ENCODE peak calls at places on chromosomes 11 and 22, in nine cellular contexts. Y is transverse colon; R is fibroblast of lung; N is sigmoid colon; B is ovary; V is kidney; M is breast epithelium; L is psoas muscle; F is naive thymus-derived CD4-positive, alpha-beta T cell. C is an unnamed sample.

GRCh38 chr11:2791139-2791520 is 91.3 kb upstream of the KCNQ1OT1 start:
- DNase-seq in Y (peak; percentile 7), R (no peak), N (peak; percentile 52), B (peak; percentile 42), V (peak; percentile 78), M (no peak), L (peak; percentile 8), F (no peak), C (no peak)

GRCh38 chr11:73645972-73646631 is at the start of gene PLEKHB1:
- DNase-seq in Y (no peak), R (no peak), N (no peak), B (no peak), V (no peak), M (no peak), L (no peak), F (no peak), C (no peak)

GRCh38 chr22:38696606-38697005 is 4.1 kb downstream of the JOSD1 start:
- DNase-seq in Y (no peak), R (peak; percentile 83), N (no peak), B (no peak), V (no peak), M (no peak), L (no peak), F (no peak), C (peak; percentile 70)

GRCh38 chr11:36258730-36259360 is 30.4 kb downstream of the COMMD9 start:
- DNase-seq in Y (peak; percentile 32), R (peak; percentile 83), N (peak; percentile 72), B (peak; percentile 58), V (no peak), M (no peak), L (peak; percentile 49), F (no peak), C (peak; percentile 39)

GRCh38 chr22:19401483-19401882 is 30.1 kb downstream of the HIRA start:
- DNase-seq in Y (no peak), R (no peak), N (no peak), B (no peak), V (no peak), M (no peak), L (no peak), F (no peak), C (no peak)

GRCh38 chr22:17542452-17542851 is 20.8 kb upstream of the SLC25A18 start:
- DNase-seq in Y (no peak), R (no peak), N (no peak), B (no peak), V (no peak), M (no peak), L (no peak), F (no peak), C (no peak)

GRCh38 chr11:117548876-117549275 is 221.2 kb downstream of the CEP164 start:
- DNase-seq in Y (no peak), R (no peak), N (no peak), B (no peak), V (no peak), M (no peak), L (no peak), F (no peak), C (no peak)

GRCh38 chr11:101456812-101457211 is 127.0 kb downstream of the TRPC6 start:
- DNase-seq in Y (no peak), R (peak; percentile 64), N (no peak), B (no peak), V (no peak), M (no peak), L (no peak), F (no peak), C (peak; percentile 14)

GRCh38 chr11:11798586-11799438 is 43.0 kb upstream of the USP47 start:
- DNase-seq in Y (peak; percentile 88), R (peak; percentile 82), N (peak; percentile 92), B (peak; percentile 88), V (peak; percentile 89), M (peak; percentile 74), L (peak; percentile 84), F (peak; percentile 62), C (peak; percentile 89)

GRCh38 chr11:113730887-113731726 is 25.0 kb upstream of the TMPRSS5 start:
- DNase-seq in Y (peak; percentile 37), R (peak; percentile 63), N (no peak), B (no peak), V (no peak), M (no peak), L (peak; percentile 20), F (no peak), C (peak; percentile 63)

GRCh38 chr11:70456921-70457532 is 58.7 kb downstream of the CTTN start:
- DNase-seq in Y (no peak), R (peak; percentile 14), N (no peak), B (no peak), V (no peak), M (no peak), L (no peak), F (no peak), C (no peak)

GRCh38 chr11:78654866-78655265 is 80.2 kb upstream of the NARS2 start:
- DNase-seq in Y (no peak), R (no peak), N (no peak), B (no peak), V (no peak), M (no peak), L (no peak), F (no peak), C (no peak)

GRCh38 chr11:121514998-121515671 is 62.4 kb upstream of the SORL1-AS1 start:
- DNase-seq in Y (no peak), R (no peak), N (no peak), B (no peak), V (no peak), M (no peak), L (no peak), F (no peak), C (peak; percentile 36)

GRCh38 chr11:128437137-128437536 is 150.2 kb downstream of the ETS1 start:
- DNase-seq in Y (no peak), R (peak; percentile 37), N (no peak), B (peak; percentile 42), V (no peak), M (no peak), L (no peak), F (no peak), C (no peak)

GRCh38 chr11:33867996-33868645 is 23.8 kb downstream of the LMO2 start:
- DNase-seq in Y (no peak), R (no peak), N (no peak), B (no peak), V (no peak), M (no peak), L (no peak), F (no peak), C (no peak)

GRCh38 chr11:27700351-27701261 is at the start of gene BDNF:
- DNase-seq in Y (peak; percentile 9), R (peak; percentile 45), N (no peak), B (no peak), V (peak; percentile 66), M (no peak), L (peak; percentile 14), F (no peak), C (peak; percentile 10)

GRCh38 chr11:114279778-114280532 is 16.2 kb upstream of the NNMT start:
- DNase-seq in Y (no peak), R (peak; percentile 78), N (no peak), B (no peak), V (no peak), M (no peak), L (no peak), F (no peak), C (no peak)

GRCh38 chr11:128624269-128625170 is 37.2 kb upstream of the ETS1 start:
- DNase-seq in Y (peak; percentile 58), R (no peak), N (no peak), B (no peak), V (peak; percentile 61), M (no peak), L (no peak), F (peak; percentile 75), C (peak; percentile 19)

GRCh38 chr11:65699306-65699705 is 12.7 kb upstream of the KAT5 start:
- DNase-seq in Y (no peak), R (no peak), N (no peak), B (no peak), V (no peak), M (no peak), L (no peak), F (no peak), C (no peak)

GRCh38 chr22:42366815-42367581 is 65.2 kb downstream of the NFAM1 start:
- DNase-seq in Y (peak; percentile 28), R (no peak), N (peak; percentile 91), B (no peak), V (no peak), M (peak; percentile 67), L (peak; percentile 47), F (no peak), C (no peak)

GRCh38 chr11:33065445-33066178 is 26.2 kb downstream of the TCP11L1 start:
- DNase-seq in Y (peak; percentile 76), R (peak; percentile 65), N (peak; percentile 82), B (peak; percentile 75), V (peak; percentile 83), M (peak; percentile 29), L (peak; percentile 54), F (peak; percentile 83), C (peak; percentile 76)

GRCh38 chr11:120054753-120055045 is 83.2 kb downstream of the TRIM29 start:
- DNase-seq in Y (no peak), R (no peak), N (no peak), B (no peak), V (no peak), M (peak; percentile 9), L (no peak), F (no peak), C (no peak)

GRCh38 chr11:76209956-76210885 is 3.9 kb upstream of the WNT11 start:
- DNase-seq in Y (peak; percentile 69), R (peak; percentile 72), N (peak; percentile 85), B (peak; percentile 88), V (peak; percentile 91), M (peak; percentile 48), L (peak; percentile 83), F (peak; percentile 42), C (peak; percentile 52)
- H3K4me3 ChIP-seq in Y (peak overlapping the region; percentile 35), R (peak overlapping the region; percentile 41), N (peak overlapping the region; percentile 53), B (peak overlapping the region; percentile 31), V (no peak overlapping the region), M (peak overlapping the region; percentile 82), L (peak overlapping the region; percentile 81), F (peak overlapping the region; percentile 71), C (no peak overlapping the region)

GRCh38 chr11:14331476-14332136 is 27.4 kb downstream of the RRAS2 start:
- DNase-seq in Y (no peak), R (no peak), N (no peak), B (no peak), V (no peak), M (no peak), L (no peak), F (no peak), C (no peak)
- H3K4me1 ChIP-seq in Y (no peaks in the 10 kb centered on the region), R (no peaks in the 10 kb centered on the region), N (peaks cover 14% of the 10 kb centered on the region), B (no peaks in the 10 kb centered on the region), V (no peaks in the 10 kb centered on the region), M (no peaks in the 10 kb centered on the region), L (peaks cover 37% of the 10 kb centered on the region), F (peaks cover 7% of the 10 kb centered on the region), C (no peaks in the 10 kb centered on the region)

DNA sequence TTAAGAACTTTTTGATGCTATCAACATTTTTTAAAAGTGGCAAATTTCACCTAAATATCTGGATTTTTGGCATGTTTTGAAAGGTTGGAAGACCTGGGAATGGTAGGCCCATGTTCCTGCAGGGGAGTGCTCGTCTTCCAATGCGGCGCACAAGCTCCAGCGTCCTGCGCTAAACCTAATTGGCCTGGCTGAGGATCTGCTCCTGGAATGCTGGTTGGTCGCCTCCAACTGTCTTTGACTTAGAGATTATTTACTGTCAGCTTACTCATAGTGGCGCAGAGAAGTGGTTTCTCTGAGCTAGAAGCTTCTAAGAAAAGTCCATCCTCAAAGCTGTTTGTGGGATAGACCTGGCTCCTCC is 615 bp upstream of the LIMK2 start:
- DNase-seq in Y (no peak), R (no peak), N (no peak), B (no peak), V (no peak), M (no peak), L (no peak), F (no peak), C (no peak)
- H3K4me3 ChIP-seq in Y (peak overlapping the region; percentile 84), R (peak overlapping the region; percentile 95), N (peak overlapping the region; percentile 94), B (peak overlapping the region; percentile 68), V (peak overlapping the region; percentile 66), M (peak overlapping the region; percentile 73), L (peak overlapping the region; percentile 96), F (peak overlapping the region; percentile 83), C (no peak overlapping the region)

GRCh38 chr22:33515733-33516297 is 404.5 kb downstream of the LARGE1 start:
- DNase-seq in Y (no peak), R (no peak), N (no peak), B (peak; percentile 47), V (no peak), M (no peak), L (no peak), F (no peak), C (peak; percentile 37)
- H3K4me1 ChIP-seq in Y (peaks cover 13% of the 10 kb centered on the region), R (no peaks in the 10 kb centered on the region), N (peaks cover 6% of the 10 kb centered on the region), B (no peaks in the 10 kb centered on the region), V (peaks cover 5% of the 10 kb centered on the region), M (no peaks in the 10 kb centered on the region), L (peaks cover 4% of the 10 kb centered on the region), F (no peaks in the 10 kb centered on the region), C (no peaks in the 10 kb centered on the region)

C was measured in small intestine.